ENCODE peak calls at places on chromosomes 1 and 21, in seven cellular contexts. J is lower lobe of right lung; F is stomach; G is SK-N-SH; O is Peyer's patch; H is naive thymus-derived CD4-positive, alpha-beta T cell; L is fibroblast of lung. Q is an unnamed sample. For H3K27me3, the result is how much of the 10 kb centered on the place peaks cover.

GRCh38 chr1:60228253-60228594 is 154.7 kb upstream of the C1orf87 start:
- DNase-seq in J (no peak), F (no peak), G (no peak), O (no peak), H (no peak), L (no peak), Q (no peak)

GRCh38 chr1:201582977-201583376 is 44.0 kb downstream of the NAV1 start:
- DNase-seq in J (peak), F (no peak), G (no peak), O (no peak), H (no peak), L (no peak), Q (no peak)

GRCh38 chr1:52364235-52364839 is 1.7 kb downstream of the CC2D1B start:
- DNase-seq in J (no peak), F (no peak), G (peak), O (no peak), H (no peak), L (no peak), Q (no peak)

GRCh38 chr1:31783846-31784245 is 19.7 kb upstream of the ADGRB2 start:
- DNase-seq in J (peak), F (no peak), G (no peak), O (peak), H (no peak), L (no peak), Q (no peak)

GRCh38 chr1:89762431-89762800 is 58.4 kb upstream of the LRRC8D start:
- DNase-seq in J (no peak), F (no peak), G (no peak), O (no peak), H (no peak), L (peak), Q (no peak)

GRCh38 chr1:208131631-208132286 is 112.4 kb downstream of the PLXNA2 start:
- DNase-seq in J (no peak), F (no peak), G (no peak), O (peak), H (no peak), L (no peak), Q (no peak)

GRCh38 chr21:38965910-38966504 is 160.3 kb downstream of the ETS2 start:
- DNase-seq in J (peak), F (peak), G (peak), O (peak), H (no peak), L (peak), Q (no peak)

GRCh38 chr1:160850993-160851392 is 11.7 kb downstream of the CD244 start:
- DNase-seq in J (no peak), F (no peak), G (no peak), O (peak), H (no peak), L (no peak), Q (no peak)

GRCh38 chr1:60825593-60825992 is 256.8 kb upstream of the NFIA start:
- DNase-seq in J (no peak), F (no peak), G (no peak), O (no peak), H (no peak), L (no peak), Q (no peak)

GRCh38 chr1:179550753-179551682 is 24.7 kb downstream of the NPHS2 start:
- DNase-seq in J (no peak), F (no peak), G (no peak), O (no peak), H (no peak), L (peak), Q (no peak)

GRCh38 chr1:109644670-109645069 is 11.2 kb upstream of the GSTM4 start:
- DNase-seq in J (no peak), F (no peak), G (no peak), O (no peak), H (no peak), L (no peak), Q (no peak)

GRCh38 chr21:14120091-14120734 is 90.5 kb downstream of the LIPI start:
- DNase-seq in J (no peak), F (peak), G (peak), O (no peak), H (peak), L (no peak), Q (no peak)

GRCh38 chr1:66671472-66671871 is 80.8 kb upstream of the DYNLT5 start:
- DNase-seq in J (no peak), F (no peak), G (no peak), O (no peak), H (no peak), L (no peak), Q (no peak)

GRCh38 chr1:169690489-169690888 is 20.9 kb downstream of the SELL start:
- DNase-seq in J (no peak), F (no peak), G (no peak), O (no peak), H (no peak), L (no peak), Q (no peak)

GRCh38 chr1:219189021-219189824 is 15.5 kb downstream of the LYPLAL1 start:
- DNase-seq in J (no peak), F (no peak), G (no peak), O (no peak), H (no peak), L (peak), Q (no peak)

GRCh38 chr1:204923209-204923608 is 52.5 kb downstream of the NFASC start:
- DNase-seq in J (no peak), F (no peak), G (no peak), O (no peak), H (peak), L (no peak), Q (no peak)

GRCh38 chr1:170881268-170882265 is 53.8 kb upstream of the MROH9 start:
- DNase-seq in J (no peak), F (no peak), G (no peak), O (no peak), H (no peak), L (peak), Q (no peak)

GRCh38 chr1:932776-933602 is 9.3 kb downstream of the SAMD11 start:
- DNase-seq in J (peak), F (peak), G (no peak), O (no peak), H (no peak), L (no peak), Q (no peak)

GRCh38 chr1:30879126-30879786 is 29.3 kb downstream of the SDC3 start:
- DNase-seq in J (no peak), F (peak), G (no peak), O (no peak), H (no peak), L (peak), Q (no peak)

GRCh38 chr1:117164209-117164608 is 42.7 kb upstream of the TRIM45 start:
- DNase-seq in J (no peak), F (no peak), G (no peak), O (no peak), H (no peak), L (no peak), Q (no peak)

GRCh38 chr1:18481190-18481920 is 625 bp downstream of the KLHDC7A start:
- DNase-seq in J (no peak), F (peak), G (no peak), O (no peak), H (no peak), L (no peak), Q (no peak)

GRCh38 chr1:202241376-202242079 is 47.9 kb downstream of the LGR6 start:
- DNase-seq in J (no peak), F (peak), G (peak), O (no peak), H (no peak), L (no peak), Q (no peak)

GRCh38 chr1:109186704-109187071 is 27.0 kb upstream of the SARS1 start:
- DNase-seq in J (peak), F (no peak), G (no peak), O (no peak), H (no peak), L (peak), Q (no peak)

GRCh38 chr1:80632284-80632683 is 1168.5 kb upstream of the ADGRL2 start:
- DNase-seq in J (no peak), F (no peak), G (no peak), O (no peak), H (no peak), L (no peak), Q (no peak)

GRCh38 chr1:196372896-196373536 is 235.2 kb downstream of the KCNT2 start:
- DNase-seq in J (no peak), F (no peak), G (peak), O (no peak), H (no peak), L (peak), Q (no peak)

GRCh38 chr1:154328318-154329151 is 3.2 kb downstream of the ATP8B2 start:
- DNase-seq in J (peak), F (peak), G (peak), O (peak), H (peak), L (peak), Q (peak)

GRCh38 chr1:110766336-110766647 is 91.6 kb upstream of the KCNA3 start:
- DNase-seq in J (no peak), F (no peak), G (no peak), O (no peak), H (no peak), L (no peak), Q (no peak)

GRCh38 chr21:14901482-14901958 is 163.3 kb downstream of the NRIP1 start:
- DNase-seq in J (no peak), F (no peak), G (no peak), O (no peak), H (no peak), L (peak), Q (no peak)

GRCh38 chr1:94542088-94542671 is 621 bp upstream of the F3 start:
- DNase-seq in J (peak), F (peak), G (peak), O (peak), H (no peak), L (peak), Q (no peak)

GRCh38 chr1:25914074-25914995 is 8.1 kb upstream of the STMN1 start:
- DNase-seq in J (no peak), F (no peak), G (no peak), O (no peak), H (no peak), L (peak), Q (no peak)

GRCh38 chr1:207745839-207746767 is 5.8 kb upstream of the CD46 start:
- DNase-seq in J (no peak), F (no peak), G (no peak), O (no peak), H (no peak), L (no peak), Q (no peak)

GRCh38 chr1:205950280-205950679 is 7.0 kb upstream of the SLC26A9 start:
- DNase-seq in J (no peak), F (peak), G (no peak), O (no peak), H (no peak), L (peak), Q (no peak)

GRCh38 chr1:116679091-116679827 is 11.7 kb upstream of the IGSF3 start:
- DNase-seq in J (no peak), F (no peak), G (peak), O (no peak), H (no peak), L (no peak), Q (no peak)

GRCh38 chr1:46393510-46393909 is 607 bp upstream of the FAAH start:
- DNase-seq in J (no peak), F (no peak), G (peak), O (no peak), H (no peak), L (no peak), Q (no peak)

GRCh38 chr1:175933801-175934200 is 190.4 kb upstream of the TNR start:
- DNase-seq in J (no peak), F (no peak), G (no peak), O (no peak), H (no peak), L (no peak), Q (no peak)

GRCh38 chr1:94193128-94193527 is 44.3 kb downstream of the ARHGAP29 start:
- DNase-seq in J (no peak), F (no peak), G (no peak), O (no peak), H (no peak), L (no peak), Q (no peak)

GRCh38 chr1:9657521-9658032 is 6.0 kb downstream of the PIK3CD start:
- DNase-seq in J (no peak), F (no peak), G (no peak), O (no peak), H (peak), L (no peak), Q (no peak)

GRCh38 chr1:21260405-21261129 is 29.7 kb downstream of the ECE1 start:
- DNase-seq in J (no peak), F (no peak), G (no peak), O (no peak), H (no peak), L (no peak), Q (no peak)

GRCh38 chr1:58852731-58853485 is 69.1 kb upstream of the JUN start:
- DNase-seq in J (no peak), F (no peak), G (no peak), O (no peak), H (no peak), L (no peak), Q (no peak)

DNA sequence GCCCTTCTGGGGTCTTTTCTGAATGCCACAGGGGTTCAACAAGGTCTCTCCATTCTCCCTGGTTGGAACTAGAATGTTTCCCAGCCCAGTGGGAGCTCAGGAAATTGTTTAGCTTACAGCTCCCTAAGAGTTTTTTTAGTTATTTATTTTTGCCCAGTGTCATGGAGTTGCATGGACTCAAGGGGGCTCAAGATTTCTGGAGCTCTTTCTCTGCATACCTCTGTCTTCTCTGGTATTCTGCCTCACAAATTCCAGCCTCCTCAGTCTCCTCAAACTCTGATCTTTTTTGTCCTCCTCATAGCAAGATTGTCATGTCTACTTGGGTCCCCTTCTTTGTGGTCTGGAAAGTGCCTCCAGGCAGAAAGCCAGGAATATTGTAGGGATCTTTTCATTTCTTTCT is 15.9 kb upstream of the PPP2R5A start:
- DNase-seq in J (no peak), F (no peak), G (no peak), O (no peak), H (no peak), L (no peak), Q (no peak)
- H3K27ac ChIP-seq in J (no peak), F (no peak), G (no peak), O (no peak), H (no peak), L (no peak), Q (no peak)

GRCh38 chr1:210234254-210234747 is 1.7 kb downstream of the SERTAD4 start:
- DNase-seq in J (no peak), F (no peak), G (no peak), O (no peak), H (no peak), L (no peak), Q (no peak)
- H3K27me3 ChIP-seq in J (under half), F (under half), G (under half), O (under half), H (under half), L (under half), Q (under half)

DNA sequence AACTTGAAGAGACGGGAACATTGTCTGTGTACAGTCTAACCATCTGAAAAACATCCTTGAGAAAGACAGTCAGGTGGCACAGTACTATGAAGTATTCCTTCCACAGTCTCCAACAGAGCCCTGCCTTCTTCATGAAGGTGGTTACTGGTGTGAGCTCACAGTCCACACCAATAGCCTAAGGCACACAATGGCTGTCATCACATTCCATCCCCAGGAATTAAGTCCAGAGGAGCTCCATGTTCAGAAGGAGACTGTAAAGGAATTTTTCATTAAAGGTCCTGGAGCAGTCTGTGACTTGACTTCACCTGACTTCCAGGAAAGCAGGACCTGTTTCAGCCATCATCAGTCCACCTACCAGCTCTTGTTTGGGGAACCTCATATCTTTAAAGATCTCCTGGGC is 180.2 kb downstream of the C1orf21 start:
- DNase-seq in J (no peak), F (no peak), G (no peak), O (no peak), H (no peak), L (peak), Q (no peak)
- H3K4me3 ChIP-seq in J (no peak), F (no peak), G (no peak), O (no peak), H (no peak), L (no peak), Q (no peak)

DNA sequence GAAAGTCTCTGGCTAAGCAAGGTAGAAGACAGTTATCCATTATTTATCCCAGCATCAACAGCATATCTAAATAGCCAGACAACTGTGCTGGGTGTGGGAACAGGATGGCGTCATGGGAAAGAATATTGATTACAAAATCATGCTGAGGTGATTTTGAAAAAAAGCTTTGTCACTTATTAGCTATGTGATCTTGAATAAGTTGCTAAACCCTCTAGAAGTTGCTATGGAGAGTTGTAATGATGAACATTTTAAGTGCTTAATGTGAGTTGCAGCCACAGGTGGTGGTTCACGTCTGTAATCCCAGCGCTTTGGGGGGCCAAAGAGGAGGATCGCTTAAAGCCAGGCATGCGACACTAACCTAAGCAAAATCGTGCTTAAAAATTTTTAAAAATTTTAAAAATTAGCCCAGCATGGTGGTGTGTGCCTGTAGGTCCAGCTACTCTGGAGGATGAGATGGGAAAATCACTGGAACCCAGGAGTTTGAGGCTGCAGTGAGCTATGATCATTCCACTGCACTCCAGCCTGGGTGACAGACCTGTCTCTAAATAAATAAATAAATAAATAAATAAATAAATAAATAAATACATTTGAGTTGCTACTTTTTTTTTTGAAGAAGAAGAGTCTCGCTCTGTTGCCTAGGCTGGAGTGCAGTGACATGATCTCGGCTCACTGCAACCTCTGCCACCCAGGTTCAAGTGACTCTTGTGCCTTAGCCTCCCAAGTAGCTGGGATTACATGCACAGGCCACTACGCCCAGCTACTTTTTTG is 33.6 kb downstream of the WNT2B start:
- DNase-seq in J (no peak), F (no peak), G (no peak), O (no peak), H (no peak), L (no peak), Q (no peak)
- H3K27ac ChIP-seq in J (no peak), F (no peak), G (no peak), O (no peak), H (no peak), L (no peak), Q (no peak)

GRCh38 chr1:156136970-156137483 is 16.4 kb upstream of the SEMA4A start:
- DNase-seq in J (no peak), F (no peak), G (no peak), O (no peak), H (no peak), L (no peak), Q (no peak)
- H3K27me3 ChIP-seq in J (under half), F (under half), G (under half), O (under half), H (under half), L (under half), Q (under half)

DNA sequence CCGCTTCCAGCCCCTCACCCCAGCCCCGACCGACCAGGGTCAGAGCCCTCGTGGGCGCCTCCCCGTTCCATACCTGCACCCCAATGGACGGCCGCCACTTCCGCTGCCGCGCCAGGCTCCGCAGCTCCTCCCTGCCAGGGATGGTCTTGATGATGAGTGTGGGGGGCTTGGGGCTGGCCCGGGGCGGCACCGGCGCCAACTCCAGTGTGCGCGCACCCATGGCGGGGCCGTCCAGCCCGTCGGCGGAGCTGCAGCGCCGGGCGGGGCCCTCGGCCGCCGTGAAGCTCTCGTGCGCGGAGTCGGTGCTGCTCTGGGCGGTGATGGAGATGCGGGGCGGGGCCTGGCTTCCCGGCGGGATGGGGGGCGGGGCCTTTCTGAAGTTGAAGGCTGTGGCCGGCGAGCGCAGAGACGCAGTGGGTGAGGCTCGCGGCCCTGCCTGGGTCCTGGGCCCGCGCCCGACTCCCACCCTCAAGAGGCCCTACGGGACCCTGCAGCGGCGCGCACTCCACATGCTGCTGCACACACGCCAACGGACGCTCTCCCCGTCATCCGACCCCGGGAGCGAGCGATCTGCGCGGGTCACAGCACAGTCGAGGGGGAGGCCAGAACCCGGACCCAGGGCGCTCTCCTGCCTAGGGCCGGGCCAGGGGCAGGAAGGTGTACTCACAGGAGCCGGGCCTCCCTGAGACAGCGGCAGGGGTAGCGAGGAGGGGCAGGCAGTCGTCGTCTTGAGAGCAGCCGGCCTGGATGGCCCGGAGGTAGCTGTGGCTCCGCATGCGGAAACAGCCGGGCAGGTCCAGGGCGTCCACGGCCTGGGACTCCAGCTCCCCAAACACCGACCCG is 26.1 kb upstream of the SMIM12 start:
- DNase-seq in J (peak), F (peak), G (no peak), O (peak), H (peak), L (peak), Q (peak)
- H3K4me3 ChIP-seq in J (peak), F (peak), G (no peak), O (peak), H (peak), L (peak), Q (peak)

Q was measured in effector memory CD4-positive, alpha-beta T cell.